ENCODE peak calls at places on chromosomes 3 and 15, in seven cellular contexts. P is EL, O is RPMI7951, U is DMS 273 treated with DMSO at 0.1 percent for 48 hours, S is ovary, T is fibroblast of the aortic adventitia, K is KG1. W is an unnamed sample.

GRCh38 chr3:106399773-106400172 is 531.0 kb upstream of the CBLB start:
- DNase-seq in U (no peak), P (no peak), T (no peak), K (no peak), O (no peak), S (no peak), W (no peak)

GRCh38 chr3:14628406-14628805 is 23.2 kb upstream of the CCDC174 start:
- DNase-seq in P (no peak), U (no peak), T (no peak), O (no peak), K (no peak), S (no peak), W (no peak)

GRCh38 chr15:75551076-75551475 is 28.0 kb downstream of the PTPN9 start:
- DNase-seq in P (no peak), U (no peak), K (no peak), T (no peak), O (no peak), S (no peak), W (no peak)

GRCh38 chr3:2765002-2765579 is 345.1 kb downstream of the IL5RA start:
- DNase-seq in T (no peak), S (no peak), P (no peak), K (no peak), O (peak; percentile 17), U (no peak), W (peak; percentile 31)

GRCh38 chr15:99450896-99451358 is 114.9 kb upstream of the MEF2A start:
- DNase-seq in K (no peak), T (peak; percentile 27), O (no peak), U (no peak), S (peak; percentile 63), P (no peak), W (no peak)

GRCh38 chr3:4376499-4376898 is 73.3 kb downstream of the SETMAR start:
- DNase-seq in P (no peak), T (peak; percentile 9), U (no peak), O (peak; percentile 17), K (no peak), S (no peak), W (no peak)

GRCh38 chr15:83709246-83709645 is 55.3 kb downstream of the ADAMTSL3 start:
- DNase-seq in O (no peak), P (no peak), U (no peak), K (no peak), S (no peak), T (peak; percentile 62), W (no peak)

GRCh38 chr15:36529296-36530011 is 50.0 kb upstream of the CDIN1 start:
- DNase-seq in K (no peak), U (no peak), S (no peak), P (peak; percentile 43), O (peak; percentile 36), T (no peak), W (no peak)

GRCh38 chr3:152190636-152191183 is 78.0 kb upstream of the MBNL1 start:
- DNase-seq in S (no peak), P (no peak), O (no peak), K (no peak), T (no peak), U (no peak), W (no peak)

GRCh38 chr3:100149713-100150112 is 35.4 kb upstream of the FILIP1L start:
- DNase-seq in O (no peak), P (no peak), K (no peak), T (no peak), U (no peak), S (no peak), W (no peak)

GRCh38 chr3:188649521-188649920 is 495.6 kb downstream of the LPP start:
- DNase-seq in T (peak; percentile 52), P (peak; percentile 53), O (no peak), U (no peak), S (no peak), K (no peak), W (no peak)

GRCh38 chr15:47616876-47617275 is 100.4 kb upstream of the SEMA6D start:
- DNase-seq in K (no peak), T (no peak), U (no peak), P (no peak), S (no peak), O (no peak), W (no peak)

GRCh38 chr3:63807901-63808589 is 11.1 kb upstream of the C3orf49 start:
- DNase-seq in U (no peak), S (no peak), K (no peak), O (no peak), P (no peak), T (no peak), W (no peak)

GRCh38 chr3:20511863-20512262 is 325.9 kb upstream of the SGO1 start:
- DNase-seq in O (peak; percentile 76), K (no peak), S (no peak), P (peak; percentile 76), U (peak; percentile 6), T (peak; percentile 80), W (no peak)

GRCh38 chr3:115321396-115321795 is 174.3 kb upstream of the ZBTB20 start:
- DNase-seq in T (peak; percentile 39), U (no peak), S (no peak), K (no peak), O (peak; percentile 79), P (peak; percentile 58), W (no peak)

GRCh38 chr3:25854635-25855034 is 64.7 kb downstream of the OXSM start:
- DNase-seq in T (peak; percentile 57), S (no peak), K (no peak), O (peak; percentile 29), U (no peak), P (peak; percentile 82), W (no peak)

GRCh38 chr3:55000946-55001345 is 73.1 kb upstream of the LRTM1 start:
- DNase-seq in P (no peak), S (no peak), U (no peak), O (no peak), K (no peak), T (no peak), W (no peak)